ENCODE peak calls at places on chromosomes 13 and 19, in seven cellular contexts. One of them, this sample, is unnamed.

GRCh38 chr13:110512198-110512740 is 49.3 kb downstream of the RAB20 start:
- DNase-seq in iPS DF 6.9: no peak
- DNase-seq in mesendoderm: no peak
- DNase-seq in fibroblast of mammary gland: no peak
- DNase-seq in left ventricle myocardium inferior: no peak
- DNase-seq in neuronal stem cell: no peak
- DNase-seq in naive thymus-derived CD4-positive, alpha-beta T cell: no peak
- DNase-seq in this sample: no peak

GRCh38 chr13:41693434-41693833 is 236.1 kb downstream of the RGCC start:
- DNase-seq in iPS DF 6.9: no peak
- DNase-seq in mesendoderm: no peak
- DNase-seq in fibroblast of mammary gland: peak
- DNase-seq in left ventricle myocardium inferior: no peak
- DNase-seq in neuronal stem cell: no peak
- DNase-seq in naive thymus-derived CD4-positive, alpha-beta T cell: no peak
- DNase-seq in this sample: no peak

GRCh38 chr13:30395192-30396158 is 26.8 kb upstream of the UBE2L5 start:
- DNase-seq in iPS DF 6.9: no peak
- DNase-seq in mesendoderm: peak
- DNase-seq in fibroblast of mammary gland: peak
- DNase-seq in left ventricle myocardium inferior: peak
- DNase-seq in neuronal stem cell: peak
- DNase-seq in naive thymus-derived CD4-positive, alpha-beta T cell: peak
- DNase-seq in this sample: peak

GRCh38 chr19:42547927-42548326 is 19.6 kb upstream of the CEACAM1 start:
- DNase-seq in iPS DF 6.9: no peak
- DNase-seq in mesendoderm: no peak
- DNase-seq in fibroblast of mammary gland: no peak
- DNase-seq in left ventricle myocardium inferior: no peak
- DNase-seq in neuronal stem cell: no peak
- DNase-seq in naive thymus-derived CD4-positive, alpha-beta T cell: no peak
- DNase-seq in this sample: no peak

GRCh38 chr13:98749501-98749900 is 3.0 kb downstream of the SLC15A1 start:
- DNase-seq in iPS DF 6.9: no peak
- DNase-seq in mesendoderm: no peak
- DNase-seq in fibroblast of mammary gland: peak
- DNase-seq in left ventricle myocardium inferior: no peak
- DNase-seq in neuronal stem cell: no peak
- DNase-seq in naive thymus-derived CD4-positive, alpha-beta T cell: no peak
- DNase-seq in this sample: no peak

GRCh38 chr19:39407644-39408391 is 1.2 kb downstream of the ZFP36 start:
- DNase-seq in iPS DF 6.9: no peak
- DNase-seq in mesendoderm: no peak
- DNase-seq in fibroblast of mammary gland: peak
- DNase-seq in left ventricle myocardium inferior: peak
- DNase-seq in neuronal stem cell: no peak
- DNase-seq in naive thymus-derived CD4-positive, alpha-beta T cell: peak
- DNase-seq in this sample: peak

GRCh38 chr19:27742041-27742440 is 1470.9 kb downstream of the UQCRFS1 start:
- DNase-seq in iPS DF 6.9: no peak
- DNase-seq in mesendoderm: no peak
- DNase-seq in fibroblast of mammary gland: no peak
- DNase-seq in left ventricle myocardium inferior: no peak
- DNase-seq in neuronal stem cell: no peak
- DNase-seq in naive thymus-derived CD4-positive, alpha-beta T cell: no peak
- DNase-seq in this sample: no peak

GRCh38 chr19:38417544-38418506 is 8.2 kb downstream of the RASGRP4 start:
- DNase-seq in iPS DF 6.9: no peak
- DNase-seq in mesendoderm: peak
- DNase-seq in fibroblast of mammary gland: no peak
- DNase-seq in left ventricle myocardium inferior: peak
- DNase-seq in neuronal stem cell: peak
- DNase-seq in naive thymus-derived CD4-positive, alpha-beta T cell: no peak
- DNase-seq in this sample: peak

GRCh38 chr13:112638157-112638750 is 50.3 kb upstream of the TUBGCP3 start:
- DNase-seq in iPS DF 6.9: no peak
- DNase-seq in mesendoderm: no peak
- DNase-seq in fibroblast of mammary gland: no peak
- DNase-seq in left ventricle myocardium inferior: no peak
- DNase-seq in neuronal stem cell: no peak
- DNase-seq in naive thymus-derived CD4-positive, alpha-beta T cell: no peak
- DNase-seq in this sample: peak

GRCh38 chr13:39415403-39415802 is 187.6 kb downstream of the LHFPL6 start:
- DNase-seq in iPS DF 6.9: no peak
- DNase-seq in mesendoderm: peak
- DNase-seq in fibroblast of mammary gland: peak
- DNase-seq in left ventricle myocardium inferior: peak
- DNase-seq in neuronal stem cell: no peak
- DNase-seq in naive thymus-derived CD4-positive, alpha-beta T cell: no peak
- DNase-seq in this sample: no peak

GRCh38 chr19:7988307-7988706 is 17.1 kb downstream of the ELAVL1 start:
- DNase-seq in iPS DF 6.9: no peak
- DNase-seq in mesendoderm: peak
- DNase-seq in fibroblast of mammary gland: no peak
- DNase-seq in left ventricle myocardium inferior: no peak
- DNase-seq in neuronal stem cell: no peak
- DNase-seq in naive thymus-derived CD4-positive, alpha-beta T cell: no peak
- DNase-seq in this sample: no peak

GRCh38 chr13:25286308-25286968 is 850 bp downstream of the MTMR6 start:
- DNase-seq in iPS DF 6.9: no peak
- DNase-seq in mesendoderm: peak
- DNase-seq in fibroblast of mammary gland: peak
- DNase-seq in left ventricle myocardium inferior: no peak
- DNase-seq in neuronal stem cell: peak
- DNase-seq in naive thymus-derived CD4-positive, alpha-beta T cell: peak
- DNase-seq in this sample: peak

GRCh38 chr19:51421229-51422052 is 4.0 kb upstream of the SIGLEC10 start:
- DNase-seq in iPS DF 6.9: no peak
- DNase-seq in mesendoderm: peak
- DNase-seq in fibroblast of mammary gland: no peak
- DNase-seq in left ventricle myocardium inferior: no peak
- DNase-seq in neuronal stem cell: no peak
- DNase-seq in naive thymus-derived CD4-positive, alpha-beta T cell: no peak
- DNase-seq in this sample: no peak

GRCh38 chr13:90502143-90502542 is 845.3 kb upstream of the MIR17HG start:
- DNase-seq in iPS DF 6.9: no peak
- DNase-seq in mesendoderm: no peak
- DNase-seq in fibroblast of mammary gland: no peak
- DNase-seq in left ventricle myocardium inferior: peak
- DNase-seq in neuronal stem cell: no peak
- DNase-seq in naive thymus-derived CD4-positive, alpha-beta T cell: no peak
- DNase-seq in this sample: no peak

GRCh38 chr13:112583592-112584277 is 4.2 kb downstream of the TUBGCP3 start:
- DNase-seq in iPS DF 6.9: no peak
- DNase-seq in mesendoderm: no peak
- DNase-seq in fibroblast of mammary gland: no peak
- DNase-seq in left ventricle myocardium inferior: peak
- DNase-seq in neuronal stem cell: no peak
- DNase-seq in naive thymus-derived CD4-positive, alpha-beta T cell: no peak
- DNase-seq in this sample: no peak

GRCh38 chr19:14495678-14496028 is 274 bp downstream of the GIPC1 start:
- DNase-seq in iPS DF 6.9: no peak
- DNase-seq in mesendoderm: no peak
- DNase-seq in fibroblast of mammary gland: no peak
- DNase-seq in left ventricle myocardium inferior: no peak
- DNase-seq in neuronal stem cell: no peak
- DNase-seq in naive thymus-derived CD4-positive, alpha-beta T cell: no peak
- DNase-seq in this sample: no peak

GRCh38 chr13:61417171-61417570 is 1.5 kb upstream of the PCDH20 start:
- DNase-seq in iPS DF 6.9: no peak
- DNase-seq in mesendoderm: no peak
- DNase-seq in fibroblast of mammary gland: no peak
- DNase-seq in left ventricle myocardium inferior: no peak
- DNase-seq in neuronal stem cell: no peak
- DNase-seq in naive thymus-derived CD4-positive, alpha-beta T cell: no peak
- DNase-seq in this sample: no peak

GRCh38 chr13:65787087-65787486 is 1443.0 kb downstream of the PCDH9 start:
- DNase-seq in iPS DF 6.9: no peak
- DNase-seq in mesendoderm: no peak
- DNase-seq in fibroblast of mammary gland: peak
- DNase-seq in left ventricle myocardium inferior: no peak
- DNase-seq in neuronal stem cell: no peak
- DNase-seq in naive thymus-derived CD4-positive, alpha-beta T cell: no peak
- DNase-seq in this sample: no peak

GRCh38 chr13:114260818-114261217 is 20.6 kb upstream of the UPF3A start:
- DNase-seq in iPS DF 6.9: no peak
- DNase-seq in mesendoderm: no peak
- DNase-seq in fibroblast of mammary gland: no peak
- DNase-seq in left ventricle myocardium inferior: no peak
- DNase-seq in neuronal stem cell: no peak
- DNase-seq in naive thymus-derived CD4-positive, alpha-beta T cell: no peak
- DNase-seq in this sample: no peak

GRCh38 chr13:53321301-53321700 is 292.7 kb downstream of the OLFM4 start:
- DNase-seq in iPS DF 6.9: no peak
- DNase-seq in mesendoderm: no peak
- DNase-seq in fibroblast of mammary gland: no peak
- DNase-seq in left ventricle myocardium inferior: no peak
- DNase-seq in neuronal stem cell: no peak
- DNase-seq in naive thymus-derived CD4-positive, alpha-beta T cell: no peak
- DNase-seq in this sample: no peak
- H3K4me3 ChIP-seq in iPS DF 6.9: no peak
- H3K4me3 ChIP-seq in mesendoderm: no peak
- H3K4me3 ChIP-seq in fibroblast of mammary gland: no peak
- H3K4me3 ChIP-seq in left ventricle myocardium inferior: no peak
- H3K4me3 ChIP-seq in neuronal stem cell: no peak
- H3K4me3 ChIP-seq in naive thymus-derived CD4-positive, alpha-beta T cell: no peak
- H3K4me3 ChIP-seq in this sample: no peak

GRCh38 chr19:17687857-17688784 is at the start of gene UNC13A:
- DNase-seq in iPS DF 6.9: no peak
- DNase-seq in mesendoderm: peak
- DNase-seq in fibroblast of mammary gland: peak
- DNase-seq in left ventricle myocardium inferior: peak
- DNase-seq in neuronal stem cell: peak
- DNase-seq in naive thymus-derived CD4-positive, alpha-beta T cell: peak
- DNase-seq in this sample: peak
- H3K4me3 ChIP-seq in iPS DF 6.9: peak
- H3K4me3 ChIP-seq in mesendoderm: peak
- H3K4me3 ChIP-seq in fibroblast of mammary gland: no peak
- H3K4me3 ChIP-seq in left ventricle myocardium inferior: peak
- H3K4me3 ChIP-seq in neuronal stem cell: peak
- H3K4me3 ChIP-seq in naive thymus-derived CD4-positive, alpha-beta T cell: no peak
- H3K4me3 ChIP-seq in this sample: peak

DNA sequence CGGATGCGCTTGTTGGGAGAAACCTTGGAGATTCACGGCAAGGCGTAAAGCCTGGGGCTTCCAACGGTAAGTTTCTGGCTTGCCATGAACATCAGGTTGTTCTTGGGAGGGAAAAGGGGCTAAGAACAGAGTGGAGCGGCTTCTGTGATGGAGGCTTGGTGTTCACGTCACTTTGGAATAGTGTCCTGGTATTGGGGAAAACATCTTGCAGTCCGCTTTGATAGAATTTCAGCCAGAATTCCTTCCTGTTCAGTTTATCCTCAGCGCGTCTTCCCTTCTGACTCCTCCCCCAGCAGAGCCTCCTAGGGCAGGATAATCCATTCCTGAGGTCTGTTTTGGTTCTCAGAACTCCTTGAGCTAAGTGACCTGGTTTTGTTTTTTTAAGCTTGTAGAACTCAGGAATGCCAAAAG is 2.0 kb downstream of the KCTD15 start:
- DNase-seq in iPS DF 6.9: no peak
- DNase-seq in mesendoderm: peak
- DNase-seq in fibroblast of mammary gland: no peak
- DNase-seq in left ventricle myocardium inferior: no peak
- DNase-seq in neuronal stem cell: peak
- DNase-seq in naive thymus-derived CD4-positive, alpha-beta T cell: no peak
- DNase-seq in this sample: peak
- H3K4me3 ChIP-seq in iPS DF 6.9: peak
- H3K4me3 ChIP-seq in mesendoderm: peak
- H3K4me3 ChIP-seq in fibroblast of mammary gland: no peak
- H3K4me3 ChIP-seq in left ventricle myocardium inferior: peak
- H3K4me3 ChIP-seq in neuronal stem cell: peak
- H3K4me3 ChIP-seq in naive thymus-derived CD4-positive, alpha-beta T cell: no peak
- H3K4me3 ChIP-seq in this sample: peak

GRCh38 chr13:51148952-51149573 is 38.0 kb upstream of the C13orf42 start:
- DNase-seq in iPS DF 6.9: no peak
- DNase-seq in mesendoderm: peak
- DNase-seq in fibroblast of mammary gland: peak
- DNase-seq in left ventricle myocardium inferior: no peak
- DNase-seq in neuronal stem cell: peak
- DNase-seq in naive thymus-derived CD4-positive, alpha-beta T cell: no peak
- DNase-seq in this sample: peak
- H3K4me3 ChIP-seq in iPS DF 6.9: no peak
- H3K4me3 ChIP-seq in mesendoderm: no peak
- H3K4me3 ChIP-seq in fibroblast of mammary gland: no peak
- H3K4me3 ChIP-seq in left ventricle myocardium inferior: no peak
- H3K4me3 ChIP-seq in neuronal stem cell: no peak
- H3K4me3 ChIP-seq in naive thymus-derived CD4-positive, alpha-beta T cell: no peak
- H3K4me3 ChIP-seq in this sample: no peak

GRCh38 chr19:58560921-58561320 is 2.5 kb upstream of the UBE2M start:
- DNase-seq in iPS DF 6.9: no peak
- DNase-seq in mesendoderm: no peak
- DNase-seq in fibroblast of mammary gland: no peak
- DNase-seq in left ventricle myocardium inferior: no peak
- DNase-seq in neuronal stem cell: no peak
- DNase-seq in naive thymus-derived CD4-positive, alpha-beta T cell: no peak
- DNase-seq in this sample: no peak
- H3K4me3 ChIP-seq in iPS DF 6.9: no peak
- H3K4me3 ChIP-seq in mesendoderm: no peak
- H3K4me3 ChIP-seq in fibroblast of mammary gland: no peak
- H3K4me3 ChIP-seq in left ventricle myocardium inferior: no peak
- H3K4me3 ChIP-seq in neuronal stem cell: no peak
- H3K4me3 ChIP-seq in naive thymus-derived CD4-positive, alpha-beta T cell: no peak
- H3K4me3 ChIP-seq in this sample: no peak

DNA sequence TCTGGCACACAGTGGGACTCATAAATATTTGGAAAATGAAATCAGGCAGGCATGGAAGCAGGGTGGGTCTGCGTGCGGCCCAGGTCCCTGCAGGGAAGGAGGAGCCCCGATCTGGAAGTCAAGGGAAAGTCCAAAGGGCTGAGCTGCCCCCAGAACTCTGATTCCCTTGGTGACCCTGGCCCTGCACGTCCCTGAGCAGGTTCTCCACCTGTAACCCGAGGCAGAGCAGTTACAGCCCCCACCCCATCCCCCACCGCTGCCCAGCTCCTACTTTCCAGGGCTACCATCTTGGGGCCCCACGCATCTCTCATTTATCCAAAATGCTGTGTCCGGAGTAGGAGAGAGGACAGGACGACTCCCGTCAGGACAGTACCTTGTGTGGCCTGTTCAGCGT is 2.1 kb downstream of the PLEKHF1 start:
- DNase-seq in iPS DF 6.9: no peak
- DNase-seq in mesendoderm: no peak
- DNase-seq in fibroblast of mammary gland: no peak
- DNase-seq in left ventricle myocardium inferior: no peak
- DNase-seq in neuronal stem cell: no peak
- DNase-seq in naive thymus-derived CD4-positive, alpha-beta T cell: no peak
- DNase-seq in this sample: peak
- H3K4me3 ChIP-seq in iPS DF 6.9: no peak
- H3K4me3 ChIP-seq in mesendoderm: no peak
- H3K4me3 ChIP-seq in fibroblast of mammary gland: peak
- H3K4me3 ChIP-seq in left ventricle myocardium inferior: peak
- H3K4me3 ChIP-seq in neuronal stem cell: no peak
- H3K4me3 ChIP-seq in naive thymus-derived CD4-positive, alpha-beta T cell: peak
- H3K4me3 ChIP-seq in this sample: no peak

GRCh38 chr19:4172861-4173473 is 9.4 kb downstream of the SIRT6 start:
- DNase-seq in iPS DF 6.9: no peak
- DNase-seq in mesendoderm: peak
- DNase-seq in fibroblast of mammary gland: no peak
- DNase-seq in left ventricle myocardium inferior: peak
- DNase-seq in neuronal stem cell: peak
- DNase-seq in naive thymus-derived CD4-positive, alpha-beta T cell: peak
- DNase-seq in this sample: peak
- H3K4me3 ChIP-seq in iPS DF 6.9: no peak
- H3K4me3 ChIP-seq in mesendoderm: no peak
- H3K4me3 ChIP-seq in fibroblast of mammary gland: no peak
- H3K4me3 ChIP-seq in left ventricle myocardium inferior: no peak
- H3K4me3 ChIP-seq in neuronal stem cell: no peak
- H3K4me3 ChIP-seq in naive thymus-derived CD4-positive, alpha-beta T cell: no peak
- H3K4me3 ChIP-seq in this sample: peak